ENCODE peak calls at places on chromosomes 5 and 9, in nine cellular contexts. J is HepG2, F is K562, O is GM12891, E is sigmoid colon, X is stomach, U is esophagus muscularis mucosa, A is GM12878, L is H1. C is an unnamed sample.

GRCh38 chr5:54835642-54836041 is 149.8 kb downstream of the ESM1 start:
- DNase-seq in L (no peak), U (no peak), E (no peak), A (no peak), J (no peak), X (no peak), F (no peak), O (no peak), C (no peak)

GRCh38 chr5:56440871-56441740 is 208.0 kb upstream of the ANKRD55 start:
- DNase-seq in J (peak; percentile 96), A (no peak), U (no peak), O (no peak), L (no peak), F (no peak), E (no peak), X (no peak), C (peak; percentile 45)

GRCh38 chr9:21931428-21931827 is 62.8 kb downstream of the CDKN2A start:
- DNase-seq in J (no peak), U (no peak), F (no peak), E (no peak), X (no peak), O (no peak), L (no peak), A (no peak), C (no peak)

GRCh38 chr5:54379590-54379989 is 69.2 kb upstream of the ARL15 start:
- DNase-seq in X (no peak), E (no peak), J (no peak), A (no peak), F (no peak), L (no peak), O (no peak), U (no peak), C (no peak)

GRCh38 chr9:16921855-16922254 is 51.4 kb upstream of the BNC2 start:
- DNase-seq in F (no peak), J (no peak), A (no peak), U (no peak), L (no peak), O (no peak), E (no peak), X (no peak), C (no peak)

GRCh38 chr9:137369111-137369787 is 53.7 kb downstream of the EXD3 start:
- DNase-seq in J (no peak), U (no peak), L (peak; percentile 49), E (peak; percentile 56), X (no peak), F (no peak), A (no peak), O (no peak), C (no peak)

GRCh38 chr5:142826741-142827492 is 56.7 kb downstream of the ARHGAP26 start:
- DNase-seq in E (no peak), F (no peak), O (no peak), J (no peak), A (no peak), X (peak; percentile 69), U (no peak), L (no peak), C (no peak)

GRCh38 chr5:80266566-80266965 is 10.7 kb upstream of the SERINC5 start:
- DNase-seq in X (no peak), E (no peak), F (no peak), L (no peak), A (no peak), U (no peak), O (no peak), J (no peak), C (no peak)

GRCh38 chr9:129809346-129809745 is 6.4 kb downstream of the TOR1B start:
- DNase-seq in O (no peak), U (no peak), E (no peak), X (no peak), L (no peak), A (no peak), J (no peak), F (no peak), C (no peak)

GRCh38 chr5:5570646-5571045 is 148.2 kb downstream of the ICE1 start:
- DNase-seq in J (no peak), O (no peak), E (no peak), X (no peak), U (no peak), F (no peak), A (no peak), L (no peak), C (no peak)

GRCh38 chr9:87337335-87338074 is 160.2 kb upstream of the DAPK1 start:
- DNase-seq in L (no peak), F (no peak), U (peak; percentile 81), A (no peak), O (no peak), J (no peak), X (no peak), E (no peak), C (no peak)

GRCh38 chr9:97873877-97874276 is 20.9 kb downstream of the FOXE1 start:
- DNase-seq in L (peak; percentile 35), A (no peak), E (no peak), X (no peak), U (no peak), F (no peak), J (no peak), O (no peak), C (no peak)

DNA sequence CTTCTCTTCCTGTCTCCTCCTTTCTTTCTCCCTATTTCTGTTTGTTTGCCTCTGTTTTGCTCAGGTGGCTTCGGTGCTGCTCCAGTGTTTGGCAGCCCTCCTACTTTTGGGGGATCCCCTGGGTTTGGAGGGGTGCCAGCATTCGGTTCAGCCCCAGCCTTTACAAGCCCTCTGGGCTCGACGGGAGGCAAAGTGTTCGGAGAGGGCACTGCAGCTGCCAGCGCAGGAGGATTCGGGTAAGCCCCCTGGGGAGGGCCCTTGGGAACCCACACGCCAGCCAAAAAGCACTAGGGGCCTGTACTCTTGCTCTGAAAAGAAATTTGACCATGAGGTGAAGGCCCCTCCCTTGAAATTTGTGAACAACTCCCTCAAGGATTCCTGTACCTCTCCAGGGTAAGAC is 48.2 kb downstream of the FAM78A start:
- DNase-seq in E (no peak), L (no peak), U (no peak), O (no peak), F (no peak), X (no peak), A (no peak), J (no peak), C (no peak)
- TF ChIP-seq POLR2A in E (no peak), L (no peak), U (no peak), O (no peak), F (no peak), X (no peak), A (no peak), J (no peak), C (no peak)

DNA sequence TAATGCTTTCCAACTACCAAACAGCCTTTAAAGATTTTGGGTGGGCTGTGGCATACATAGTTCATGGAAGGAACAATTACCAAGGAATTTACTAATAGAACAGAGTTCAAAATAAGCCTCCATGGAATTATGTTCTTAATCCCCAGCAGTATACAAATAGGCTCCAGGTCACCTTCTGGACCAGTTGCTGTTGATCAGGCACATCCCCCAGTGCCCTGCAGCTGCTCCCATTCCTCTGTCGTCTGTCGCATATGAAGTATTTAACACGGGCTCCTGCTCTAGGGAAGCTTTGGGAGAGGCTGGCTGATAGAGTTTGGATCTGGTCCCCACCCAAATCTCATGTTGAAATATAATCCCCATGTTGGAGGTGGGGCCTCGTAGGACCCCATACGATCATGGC is 17.8 kb downstream of the SHC3 start:
- DNase-seq in L (no peak), F (no peak), O (no peak), E (no peak), X (no peak), A (no peak), J (no peak), U (no peak), C (no peak)
- TF ChIP-seq POLR2AphosphoS5 in L (no peak), F (no peak), O (no peak), E (no peak), X (no peak), A (no peak), J (no peak), U (no peak), C (no peak)

DNA sequence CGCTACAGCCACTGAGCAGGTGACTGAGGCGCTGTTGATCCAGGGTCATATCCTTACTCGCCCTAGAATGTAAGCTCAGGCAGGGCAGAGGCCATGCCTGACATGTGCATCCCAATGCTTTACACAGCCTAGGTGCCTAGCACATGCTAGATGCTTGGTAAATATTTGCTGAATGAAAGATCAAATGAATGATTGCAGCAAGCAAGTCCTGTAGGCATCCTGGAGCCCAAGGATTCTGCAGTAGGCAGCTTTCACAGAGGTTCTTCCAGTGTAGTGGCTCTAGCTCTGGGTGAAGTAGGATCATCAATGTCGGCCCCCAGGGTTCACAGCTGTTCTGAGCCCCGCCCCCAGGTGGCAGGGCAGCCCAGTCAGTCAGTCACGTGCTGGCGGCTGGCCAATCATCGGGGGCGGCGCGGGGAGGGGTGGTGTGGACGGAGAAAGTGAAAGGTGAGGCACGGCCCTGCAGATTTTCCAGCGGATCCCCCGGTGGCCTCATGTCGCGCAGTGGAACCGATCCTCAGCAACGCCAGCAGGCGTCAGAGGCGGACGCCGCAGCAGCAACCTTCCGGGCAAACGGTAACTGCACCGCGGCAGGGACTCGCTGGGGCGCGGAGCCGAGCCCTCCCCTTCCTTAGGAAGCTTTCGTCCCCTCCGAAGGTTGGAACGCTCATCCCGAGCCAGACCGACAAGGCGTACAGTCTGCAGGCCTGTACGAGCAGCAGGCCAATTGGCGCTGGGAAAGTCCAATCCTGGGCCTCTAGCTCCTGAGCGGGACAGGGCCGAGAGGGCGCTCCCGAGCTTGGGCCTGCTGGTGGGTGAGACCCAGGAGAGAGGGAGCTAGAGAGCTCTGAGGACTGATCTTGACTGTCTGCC is at the start of gene GALT:
- DNase-seq in O (peak; percentile 96), E (peak; percentile 97), U (peak; percentile 99), A (no peak), J (peak; percentile 87), L (peak; percentile 96), X (peak; percentile 96), F (peak; percentile 97), C (peak; percentile 98)
- TF ChIP-seq POLR2A in O (no peak), E (peak; percentile 43), U (no peak), A (peak; percentile 87), J (peak; percentile 73), L (peak; percentile 69), X (no peak), F (peak; percentile 70), C (peak; percentile 74)

DNA sequence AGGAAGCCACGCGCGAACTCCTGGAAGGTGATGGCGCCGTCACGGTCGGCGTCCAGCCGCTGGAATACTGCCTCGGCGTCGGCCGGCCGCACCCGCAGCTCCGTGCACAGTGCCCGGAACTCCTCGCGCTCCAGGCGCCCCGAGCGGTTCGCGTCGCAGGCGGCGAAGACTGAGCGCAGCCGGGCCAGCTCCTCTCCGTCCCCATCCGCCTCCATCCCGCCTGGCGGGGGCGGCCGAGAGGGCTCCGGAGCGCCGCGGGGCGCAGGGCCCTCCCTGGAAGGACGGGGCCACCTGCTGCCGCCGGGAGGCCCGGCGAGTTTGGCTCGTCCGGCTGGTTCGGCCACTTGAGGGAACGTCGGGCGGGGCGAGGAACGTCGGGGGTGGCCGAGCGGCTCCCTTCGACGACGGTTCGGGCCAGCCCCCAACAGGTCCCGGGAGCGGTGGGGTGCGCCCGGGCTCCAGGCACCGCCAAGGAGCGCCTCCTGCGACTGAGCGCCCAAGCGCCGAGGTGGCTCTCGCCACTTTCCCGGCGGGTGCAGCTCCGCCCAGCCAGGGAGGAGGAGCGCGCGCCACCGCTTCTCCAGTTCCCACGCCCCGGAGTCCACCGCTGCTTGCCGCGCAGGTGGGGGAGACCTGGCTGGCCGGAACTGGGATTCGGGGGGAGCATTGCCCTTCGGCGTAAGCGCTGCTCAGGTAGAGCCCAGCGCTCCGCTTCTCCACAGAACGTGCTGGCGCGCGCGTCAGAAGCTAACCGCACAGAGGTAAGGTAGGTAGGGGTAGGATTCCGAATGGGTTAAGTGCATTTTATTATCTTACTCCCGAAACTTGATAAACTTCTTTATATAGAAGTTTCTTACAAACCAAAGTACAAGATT is at the start of gene RASEF:
- DNase-seq in X (peak; percentile 82), L (peak; percentile 84), E (no peak), A (no peak), F (no peak), U (peak; percentile 45), O (no peak), J (no peak), C (peak; percentile 85)
- TF ChIP-seq POLR2AphosphoS5 in X (peak; percentile 77), L (no peak), E (no peak), A (no peak), F (no peak), U (no peak), O (no peak), J (no peak), C (peak; percentile 83)

C was measured in transverse colon.